ENCODE peak calls at places on chromosomes 11 and 22, in seven cellular contexts. Y is HepG2, Z is HCT116, R is H1, D is K562, X is GM12878, S is SK-N-SH. G is an unnamed sample.

GRCh38 chr22:47202819-47203553 is 440.5 kb downstream of the TBC1D22A start:
- DNase-seq in Y (no peak), Z (no peak), R (no peak), D (no peak), X (no peak), S (no peak), G (no peak)

GRCh38 chr11:13376838-13377237 is 86.2 kb downstream of the BTBD10 start:
- DNase-seq in Y (no peak), Z (no peak), R (no peak), D (no peak), X (no peak), S (no peak), G (no peak)

GRCh38 chr11:61650781-61651571 is 29.2 kb upstream of the DAGLA start:
- DNase-seq in Y (no peak), Z (no peak), R (no peak), D (peak), X (no peak), S (no peak), G (no peak)

GRCh38 chr11:87417951-87418350 is 380.2 kb downstream of the TMEM135 start:
- DNase-seq in Y (no peak), Z (no peak), R (no peak), D (no peak), X (no peak), S (no peak), G (no peak)

GRCh38 chr22:45896153-45896951 is 80.6 kb downstream of the WNT7B start:
- DNase-seq in Y (no peak), Z (no peak), R (no peak), D (no peak), X (no peak), S (no peak), G (no peak)

GRCh38 chr22:16933274-16933923 is 74.6 kb downstream of the GAB4 start:
- DNase-seq in Y (no peak), Z (no peak), R (no peak), D (no peak), X (no peak), S (no peak), G (no peak)

GRCh38 chr11:91163619-91164451 is 941.0 kb upstream of the CHORDC1 start:
- DNase-seq in Y (peak), Z (no peak), R (no peak), D (no peak), X (no peak), S (peak), G (no peak)

GRCh38 chr11:118820412-118821357 is 29.7 kb upstream of the DDX6 start:
- DNase-seq in Y (no peak), Z (peak), R (no peak), D (no peak), X (peak), S (peak), G (peak)

GRCh38 chr11:37504925-37505324 is 906.9 kb upstream of the RAG2 start:
- DNase-seq in Y (no peak), Z (no peak), R (no peak), D (no peak), X (no peak), S (no peak), G (no peak)

GRCh38 chr11:9004310-9004945 is 627 bp upstream of the NRIP3 start:
- DNase-seq in Y (no peak), Z (no peak), R (no peak), D (no peak), X (no peak), S (no peak), G (no peak)
- TF ChIP-seq JUND in Y (no peak), Z (no peak), R (no peak), D (no peak), X (no peak), S (no peak), G (no peak)

GRCh38 chr11:64536396-64536935 is 54.6 kb upstream of the SLC22A12 start:
- DNase-seq in Y (no peak), Z (no peak), R (no peak), D (no peak), X (no peak), S (no peak), G (no peak)
- TF ChIP-seq JUND in Y (no peak), Z (no peak), R (no peak), D (no peak), X (no peak), S (no peak), G (no peak)

GRCh38 chr11:924406-925157 is 1.1 kb upstream of the AP2A2 start:
- DNase-seq in Y (no peak), Z (no peak), R (no peak), D (no peak), X (no peak), S (peak), G (no peak)
- TF ChIP-seq JUND in Y (no peak), Z (no peak), R (no peak), D (no peak), X (no peak), S (no peak), G (no peak)

DNA sequence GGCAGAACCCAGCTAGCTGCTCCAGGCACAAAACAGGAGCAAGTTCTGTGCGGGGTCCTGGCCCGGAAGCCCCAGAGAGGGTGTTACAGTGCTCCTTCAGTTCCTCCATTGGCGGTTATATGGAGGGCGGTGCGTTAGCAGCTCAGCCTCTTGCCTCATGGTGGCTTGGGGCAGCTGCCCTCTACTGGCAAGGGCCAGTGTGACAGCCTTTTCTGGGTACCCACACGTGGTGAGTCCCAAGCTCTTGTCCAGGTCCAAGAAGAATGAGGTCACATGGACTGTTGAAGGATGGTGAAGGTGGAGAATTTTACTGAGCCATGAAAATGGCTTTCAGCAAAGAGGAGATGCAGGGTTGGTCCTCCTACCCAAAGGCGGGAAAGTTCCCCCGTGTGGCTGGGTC is 100.5 kb downstream of the WT1 start:
- DNase-seq in Y (peak), Z (peak), R (no peak), D (peak), X (no peak), S (no peak), G (no peak)
- TF ChIP-seq JUND in Y (no peak), Z (no peak), R (peak), D (no peak), X (no peak), S (no peak), G (no peak)

GRCh38 chr22:38843716-38844660 is at the start of gene NPTXR:
- DNase-seq in Y (peak), Z (no peak), R (no peak), D (peak), X (no peak), S (peak), G (peak)

GRCh38 chr22:38844661-38845367 is 986 bp upstream of the NPTXR start:
- DNase-seq in Y (no peak), Z (no peak), R (no peak), D (no peak), X (no peak), S (no peak), G (no peak)

GRCh38 chr22:38841635-38842034 is 2.2 kb downstream of the NPTXR start:
- DNase-seq in Y (no peak), Z (no peak), R (no peak), D (no peak), X (no peak), S (no peak), G (no peak)

GRCh38 chr22:38842512-38843200 is 1.2 kb downstream of the NPTXR start:
- DNase-seq in Y (no peak), Z (no peak), R (no peak), D (peak), X (no peak), S (no peak), G (no peak)

GRCh38 chr22:38843201-38843715 is 570 bp downstream of the NPTXR start:
- DNase-seq in Y (peak), Z (no peak), R (peak), D (peak), X (no peak), S (peak), G (peak)
- TF ChIP-seq JUND in Y (no peak), Z (no peak), R (no peak), D (no peak), X (no peak), S (no peak), G (no peak)

DNA sequence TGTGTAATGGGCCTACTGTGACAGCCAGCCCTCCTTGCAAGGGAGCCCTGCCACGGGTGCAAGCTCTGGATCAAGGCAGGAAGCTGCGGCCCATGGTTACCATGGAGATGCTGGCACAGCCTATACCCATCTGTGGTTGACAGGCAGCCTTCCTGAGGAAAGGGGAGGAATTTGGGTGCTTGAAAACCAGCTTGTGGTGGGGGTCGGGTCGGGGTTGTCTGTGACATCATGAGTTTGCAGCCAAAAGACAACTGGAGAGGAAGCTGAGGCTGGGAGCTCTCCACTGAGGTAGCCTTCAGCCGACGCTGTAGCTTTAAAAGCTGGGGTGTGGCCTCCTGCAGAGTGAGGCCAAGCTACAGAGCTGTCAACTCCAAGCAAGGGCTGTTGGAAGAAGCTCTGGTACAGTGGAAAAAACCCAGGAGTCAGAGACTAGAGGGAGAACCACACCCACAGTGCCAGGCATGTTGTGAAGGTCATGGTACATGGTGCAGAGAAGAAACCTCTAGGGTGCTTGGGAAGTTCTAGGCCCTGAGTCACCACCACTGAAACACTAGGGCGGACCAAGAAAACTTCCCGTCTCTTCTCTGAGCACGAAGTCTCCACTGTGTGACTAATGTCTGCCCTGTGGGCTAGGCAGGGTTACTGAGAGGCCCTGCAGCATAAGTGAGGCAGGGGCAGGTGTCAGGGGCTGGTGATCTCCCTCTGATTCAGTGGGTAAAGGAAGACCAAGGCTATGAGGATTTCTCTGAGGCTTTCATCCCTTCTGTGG is 10.8 kb upstream of the LDHA start:
- DNase-seq in Y (peak), Z (peak), R (no peak), D (peak), X (peak), S (peak), G (peak)
- TF ChIP-seq JUND in Y (no peak), Z (peak), R (no peak), D (peak), X (no peak), S (peak), G (no peak)

DNA sequence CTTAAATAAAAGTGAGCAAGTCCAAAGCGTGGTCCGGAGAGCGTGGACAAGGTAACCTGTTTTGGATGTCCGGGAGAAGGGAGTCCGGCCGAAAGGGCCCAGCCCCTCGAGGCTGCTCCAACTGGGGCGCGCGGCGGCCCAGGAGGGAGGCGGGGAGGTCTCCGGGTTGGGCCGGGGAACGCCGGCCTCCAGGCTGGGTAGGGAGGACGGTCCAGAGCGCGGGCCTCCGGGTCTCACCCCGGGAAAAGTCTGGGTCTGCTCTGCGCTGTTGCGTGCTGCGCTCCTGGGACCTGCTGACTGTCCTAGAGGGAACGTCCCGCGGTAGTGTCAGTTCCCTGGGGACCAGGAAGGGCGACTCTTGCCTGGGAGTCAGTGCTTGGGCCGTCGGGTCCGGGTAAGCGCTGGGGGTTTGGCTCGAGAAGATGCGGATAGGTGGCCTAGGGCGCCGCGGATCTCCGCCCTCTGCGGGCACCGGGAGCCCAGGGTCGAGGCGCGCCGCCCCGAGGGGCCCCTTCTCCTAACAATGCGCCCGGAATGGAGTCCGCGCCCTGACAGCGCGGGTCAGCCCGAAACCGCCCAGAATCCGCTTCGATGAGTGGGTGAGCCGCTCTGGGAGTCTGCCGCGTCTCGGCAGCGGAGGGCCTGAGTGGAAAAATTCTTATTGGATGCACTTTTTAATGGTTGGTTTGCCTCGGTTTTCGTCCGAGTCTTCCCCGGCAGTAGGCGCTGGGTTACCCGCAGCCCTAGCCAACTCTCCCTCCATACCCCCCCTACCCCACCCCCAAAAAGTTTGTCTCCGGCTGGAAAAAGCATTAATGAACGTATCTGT is 908 bp upstream of the FLI1 start:
- DNase-seq in Y (no peak), Z (no peak), R (no peak), D (no peak), X (no peak), S (peak), G (no peak)
- TF ChIP-seq JUND in Y (no peak), Z (no peak), R (no peak), D (no peak), X (no peak), S (no peak), G (no peak)

GRCh38 chr11:20775331-20775730 is 105.9 kb downstream of the NELL1 start:
- DNase-seq in Y (no peak), Z (no peak), R (no peak), D (no peak), X (no peak), S (no peak), G (no peak)
- TF ChIP-seq JUND in Y (no peak), Z (no peak), R (no peak), D (no peak), X (no peak), S (no peak), G (no peak)

DNA sequence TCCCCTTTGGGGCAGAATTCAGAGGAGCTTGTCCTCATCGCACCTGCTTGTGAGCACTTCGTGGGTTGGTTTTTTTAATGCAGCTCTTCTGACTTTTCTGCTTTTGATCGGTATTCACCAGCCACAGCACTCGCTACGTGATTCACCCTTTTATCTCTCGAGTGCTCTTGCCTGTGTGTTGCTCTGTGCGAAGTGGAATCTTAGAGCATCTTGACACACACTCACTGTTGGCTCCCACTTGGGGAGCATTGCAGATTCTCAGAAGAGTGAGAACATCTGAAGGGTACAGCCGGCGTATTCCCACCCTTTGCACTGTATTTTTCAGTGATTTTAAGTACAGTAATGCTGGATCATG is 10.9 kb downstream of the TNNT3 start:
- DNase-seq in Y (no peak), Z (no peak), R (no peak), D (no peak), X (no peak), S (no peak), G (no peak)
- TF ChIP-seq JUND in Y (no peak), Z (no peak), R (no peak), D (no peak), X (no peak), S (no peak), G (no peak)